ENCODE peak calls at places on chromosomes 4 and X, in eight cellular contexts. T, O, G, I, L, A, M and Z are unnamed samples. For H3K4me1, the result is how much of the 10 kb centered on the place peaks cover.

GRCh38 chr4:16067515-16067914 is 16.3 kb downstream of the PROM1 start:
- DNase-seq in T (no peak), O (peak), G (no peak), I (no peak), L (no peak), A (no peak), M (peak), Z (no peak)

GRCh38 chr4:38455092-38455855 is 208.7 kb upstream of the KLF3 start:
- DNase-seq in T (no peak), O (no peak), G (no peak), I (no peak), L (no peak), A (no peak), M (no peak), Z (no peak)

GRCh38 chr4:56466910-56467283 is 520 bp upstream of the SRP72 start:
- DNase-seq in T (no peak), O (peak), G (no peak), I (no peak), L (no peak), A (no peak), M (no peak), Z (no peak)

GRCh38 chr4:116099596-116099995 is 985.8 kb downstream of the TRAM1L1 start:
- DNase-seq in T (no peak), O (peak), G (no peak), I (no peak), L (no peak), A (no peak), M (no peak), Z (no peak)

GRCh38 chr4:187814737-187815465 is 180.7 kb upstream of the ZFP42 start:
- DNase-seq in T (no peak), O (no peak), G (no peak), I (peak), L (no peak), A (no peak), M (no peak), Z (no peak)

GRCh38 chr4:26482508-26483462 is 7.5 kb downstream of the CCKAR start:
- DNase-seq in T (no peak), O (no peak), G (no peak), I (no peak), L (no peak), A (no peak), M (no peak), Z (no peak)

GRCh38 chr4:99447079-99447478 is 11.9 kb upstream of the ADH7 start:
- DNase-seq in T (no peak), O (peak), G (no peak), I (no peak), L (no peak), A (no peak), M (peak), Z (no peak)

GRCh38 chr4:102342404-102343074 is 2.7 kb downstream of the SLC39A8 start:
- DNase-seq in T (no peak), O (no peak), G (no peak), I (no peak), L (no peak), A (no peak), M (no peak), Z (no peak)

GRCh38 chr4:186666252-186666651 is 57.4 kb downstream of the FAT1 start:
- DNase-seq in T (no peak), O (no peak), G (no peak), I (no peak), L (no peak), A (no peak), M (no peak), Z (no peak)

GRCh38 chr4:4284827-4285618 is 4.9 kb downstream of the LYAR start:
- DNase-seq in T (no peak), O (peak), G (no peak), I (no peak), L (no peak), A (no peak), M (no peak), Z (no peak)

GRCh38 chr4:86895692-86896488 is 3.7 kb upstream of the C4orf36 start:
- DNase-seq in T (no peak), O (peak), G (peak), I (no peak), L (no peak), A (no peak), M (peak), Z (no peak)

GRCh38 chr4:39357002-39357401 is 9.2 kb downstream of the RFC1 start:
- DNase-seq in T (no peak), O (no peak), G (no peak), I (no peak), L (no peak), A (no peak), M (no peak), Z (no peak)

GRCh38 chrX:135432881-135433521 is 11.3 kb downstream of the SMIM10L2A start:
- DNase-seq in T (no peak), O (no peak), G (no peak), I (no peak), L (no peak), A (no peak), M (no peak), Z (no peak)

GRCh38 chrX:137427061-137427778 is 138.7 kb upstream of the ZIC3 start:
- DNase-seq in T (no peak), O (no peak), G (no peak), I (no peak), L (no peak), A (no peak), M (no peak), Z (no peak)

GRCh38 chr4:159296061-159296460 is 193.2 kb downstream of the RAPGEF2 start:
- DNase-seq in T (no peak), O (peak), G (no peak), I (no peak), L (no peak), A (no peak), M (no peak), Z (no peak)

GRCh38 chr4:101835121-101835904 is 44.8 kb downstream of the BANK1 start:
- DNase-seq in T (no peak), O (peak), G (peak), I (no peak), L (no peak), A (peak), M (no peak), Z (peak)

GRCh38 chrX:119667111-119667928 is 25.6 kb downstream of the SEPTIN6 start:
- DNase-seq in T (no peak), O (no peak), G (no peak), I (no peak), L (no peak), A (no peak), M (no peak), Z (no peak)

GRCh38 chr4:7854697-7855370 is 84.8 kb downstream of the AFAP1 start:
- DNase-seq in T (no peak), O (no peak), G (no peak), I (no peak), L (no peak), A (peak), M (no peak), Z (no peak)

GRCh38 chrX:132909643-132910042 is 48.8 kb downstream of the HS6ST2 start:
- DNase-seq in T (no peak), O (peak), G (no peak), I (no peak), L (no peak), A (no peak), M (no peak), Z (no peak)

GRCh38 chr4:123667496-123667895 is 270.9 kb downstream of the SPRY1 start:
- DNase-seq in T (no peak), O (peak), G (no peak), I (no peak), L (no peak), A (no peak), M (no peak), Z (no peak)

GRCh38 chr4:111781611-111782010 is 363.6 kb upstream of the FAM241A start:
- DNase-seq in T (no peak), O (peak), G (no peak), I (no peak), L (no peak), A (no peak), M (peak), Z (no peak)

GRCh38 chrX:49915352-49916222 is 6.8 kb upstream of the CLCN5 start:
- DNase-seq in T (no peak), O (peak), G (peak), I (no peak), L (no peak), A (no peak), M (peak), Z (no peak)

GRCh38 chr4:145177511-145177905 is 2.9 kb downstream of the OTUD4 start:
- DNase-seq in T (no peak), O (peak), G (no peak), I (no peak), L (no peak), A (no peak), M (no peak), Z (no peak)

DNA sequence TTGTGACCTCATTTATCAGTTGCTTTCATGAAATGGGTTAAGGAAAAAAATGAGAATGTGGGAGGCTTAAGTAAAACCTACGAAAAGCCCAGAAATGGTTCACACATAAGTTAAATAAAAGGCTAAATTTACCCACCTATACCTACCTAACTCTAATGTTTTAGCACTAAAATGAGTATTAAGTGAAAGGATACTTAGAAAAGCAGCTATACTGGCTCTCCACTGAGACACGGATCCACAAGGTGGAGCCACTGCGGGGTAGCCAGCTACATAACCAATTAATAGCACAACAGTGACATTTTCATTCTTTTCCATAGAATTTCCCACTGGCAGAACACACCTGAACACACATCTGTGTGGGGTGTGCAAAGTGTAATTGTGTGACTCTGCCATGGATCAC is 101.9 kb downstream of the MAML3 start:
- DNase-seq in T (peak), O (peak), G (no peak), I (no peak), L (no peak), A (no peak), M (peak), Z (no peak)
- TF ChIP-seq CTCF in T (peak), O (peak), G (peak), I (no peak), L (no peak), A (peak), M (peak), Z (no peak)

GRCh38 chrX:68917799-68918198 is 89.0 kb downstream of the EFNB1 start:
- DNase-seq in T (no peak), O (no peak), G (no peak), I (no peak), L (no peak), A (no peak), M (no peak), Z (no peak)

GRCh38 chrX:68916891-68917290 is 88.1 kb downstream of the EFNB1 start:
- DNase-seq in T (no peak), O (no peak), G (no peak), I (no peak), L (no peak), A (no peak), M (no peak), Z (no peak)

GRCh38 chrX:68915778-68916177 is 87.0 kb downstream of the EFNB1 start:
- DNase-seq in T (no peak), O (no peak), G (no peak), I (no peak), L (no peak), A (no peak), M (no peak), Z (no peak)

GRCh38 chrX:68912113-68912980 is 83.5 kb downstream of the EFNB1 start:
- DNase-seq in T (no peak), O (no peak), G (no peak), I (no peak), L (no peak), A (no peak), M (no peak), Z (no peak)

DNA sequence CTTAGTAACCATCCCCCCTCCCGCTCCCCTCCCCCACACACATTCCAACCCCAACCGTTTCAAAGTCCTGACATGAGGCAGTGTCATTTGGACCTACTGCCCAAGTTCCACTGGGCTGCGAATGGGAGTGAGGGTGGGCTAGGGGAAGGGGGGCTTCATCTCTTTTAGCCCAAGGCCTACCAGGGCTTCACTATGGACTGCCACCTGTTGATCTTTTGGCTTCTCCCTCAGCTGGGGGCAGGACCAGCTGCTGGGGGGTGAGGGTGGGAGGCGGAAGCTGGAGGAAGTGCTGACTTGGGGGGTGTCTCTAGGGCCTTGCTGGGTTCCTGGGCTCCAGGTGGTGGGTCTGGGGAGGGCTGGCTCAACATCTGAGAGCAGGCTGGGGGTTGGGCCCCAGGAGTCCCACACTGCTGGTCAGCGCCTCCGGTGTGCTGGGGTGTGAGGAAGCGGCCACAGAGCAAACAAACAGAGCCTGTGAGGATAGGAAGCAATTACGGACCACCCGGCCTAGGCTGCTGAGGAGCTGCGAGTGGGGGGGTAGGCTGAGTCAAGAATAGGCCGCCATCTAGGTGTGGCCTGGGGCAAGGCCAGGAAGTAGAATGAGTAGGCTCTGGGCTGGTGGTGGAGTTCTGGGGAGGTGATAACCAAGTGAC is 85.6 kb downstream of the EFNB1 start:
- DNase-seq in T (no peak), O (no peak), G (no peak), I (no peak), L (no peak), A (no peak), M (no peak), Z (no peak)
- H3K4me1 ChIP-seq in T (under half), O (under half), G (under half), I (under half), L (under half), A (under half), M (under half), Z (under half)

GRCh38 chr4:151537726-151538125 is 128.8 kb downstream of the FHIP1A start:
- DNase-seq in T (no peak), O (no peak), G (no peak), I (no peak), L (no peak), A (no peak), M (no peak), Z (peak)
- H3K27ac ChIP-seq in T (no peak), O (no peak), G (no peak), I (no peak), L (no peak), A (no peak), M (no peak), Z (peak)

GRCh38 chrX:95351089-95351488 is 1333.6 kb upstream of the DIAPH2 start:
- DNase-seq in T (no peak), O (no peak), G (no peak), I (no peak), L (no peak), A (no peak), M (no peak), Z (no peak)

DNA sequence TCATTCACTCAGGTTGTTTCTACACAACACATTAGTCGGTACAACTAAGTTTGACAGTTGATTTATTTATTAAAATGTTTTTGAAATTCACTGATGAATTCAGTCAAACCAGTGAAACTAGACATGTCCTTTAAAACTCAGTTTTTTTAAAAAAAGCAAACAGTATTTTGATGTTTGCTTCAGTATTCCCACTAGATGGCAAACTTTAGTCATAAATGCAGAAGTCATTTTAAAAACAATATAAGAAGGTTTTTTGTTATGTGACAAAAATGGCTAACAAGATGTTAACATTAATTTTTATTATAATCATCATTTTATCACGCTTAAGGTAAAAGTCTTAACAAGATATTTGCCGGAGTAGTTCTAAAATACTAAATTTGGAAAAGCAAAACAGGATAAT is 1337.8 kb upstream of the DIAPH2 start:
- DNase-seq in T (no peak), O (peak), G (no peak), I (no peak), L (no peak), A (no peak), M (no peak), Z (no peak)
- TF ChIP-seq CTCF in T (peak), O (peak), G (no peak), I (no peak), L (no peak), A (no peak), M (no peak), Z (no peak)

GRCh38 chr4:158159054-158159717 is 13.6 kb downstream of the GASK1B start:
- DNase-seq in T (no peak), O (peak), G (no peak), I (no peak), L (no peak), A (no peak), M (no peak), Z (no peak)

GRCh38 chr4:158161561-158162354 is 11.1 kb downstream of the GASK1B start:
- DNase-seq in T (peak), O (peak), G (peak), I (no peak), L (no peak), A (peak), M (peak), Z (peak)

GRCh38 chr4:158157412-158157811 is 15.4 kb downstream of the GASK1B start:
- DNase-seq in T (no peak), O (no peak), G (no peak), I (no peak), L (no peak), A (no peak), M (no peak), Z (no peak)

GRCh38 chr4:158162637-158163036 is 10.2 kb downstream of the GASK1B start:
- DNase-seq in T (no peak), O (no peak), G (peak), I (no peak), L (no peak), A (no peak), M (no peak), Z (no peak)

GRCh38 chr4:158159718-158160094 is 13.1 kb downstream of the GASK1B start:
- DNase-seq in T (no peak), O (no peak), G (no peak), I (no peak), L (no peak), A (no peak), M (no peak), Z (no peak)
- H3K4me1 ChIP-seq in T (under half), O (under half), G (under half), I (under half), L (under half), A (half or more), M (under half), Z (half or more)

DNA sequence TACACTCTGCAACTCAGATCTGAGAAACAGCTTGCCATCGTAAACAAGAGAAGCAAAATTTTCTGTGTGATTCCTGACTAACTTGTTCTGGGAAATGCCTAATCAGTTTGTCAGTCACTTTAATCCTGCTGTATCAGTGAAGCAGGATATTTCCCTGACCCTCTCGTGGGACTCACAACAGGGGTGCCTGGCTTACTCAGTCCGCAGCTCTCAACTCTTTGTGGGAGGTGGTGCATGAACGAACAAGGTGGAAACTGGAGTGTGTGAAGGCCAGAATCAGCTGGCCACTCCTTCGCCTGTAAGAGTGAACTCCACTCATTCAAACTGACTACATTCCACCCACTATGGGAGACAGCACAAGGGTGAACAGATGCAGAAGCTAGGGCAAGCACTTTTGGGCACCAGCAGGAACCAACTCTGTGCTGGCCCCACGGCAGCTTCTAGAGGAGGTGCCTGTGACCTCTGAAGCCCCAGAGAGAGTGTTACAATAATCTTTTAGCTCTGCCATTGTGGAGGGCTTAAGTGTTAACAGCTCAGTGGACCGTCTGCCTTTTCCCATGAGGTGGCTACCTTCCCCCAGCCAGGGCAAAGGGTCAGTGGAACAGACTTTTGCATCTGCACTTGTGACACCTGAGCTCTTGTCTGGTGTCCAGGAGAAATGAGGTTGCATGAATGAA is 349.5 kb downstream of the FAT4 start:
- DNase-seq in T (no peak), O (no peak), G (no peak), I (no peak), L (no peak), A (no peak), M (no peak), Z (no peak)
- H3K27ac ChIP-seq in T (no peak), O (no peak), G (no peak), I (no peak), L (no peak), A (no peak), M (no peak), Z (no peak)

GRCh38 chr4:74499986-74500781 is 55.2 kb downstream of the AREG start:
- DNase-seq in T (no peak), O (no peak), G (no peak), I (no peak), L (no peak), A (no peak), M (no peak), Z (no peak)
- TF ChIP-seq CTCF in T (no peak), O (no peak), G (no peak), I (no peak), L (no peak), A (no peak), M (no peak), Z (no peak)

GRCh38 chr4:148633720-148634119 is 191.5 kb upstream of the NR3C2 start:
- DNase-seq in T (no peak), O (no peak), G (no peak), I (no peak), L (no peak), A (no peak), M (no peak), Z (no peak)

GRCh38 chr4:148634476-148634875 is 192.3 kb upstream of the NR3C2 start:
- DNase-seq in T (no peak), O (peak), G (no peak), I (no peak), L (no peak), A (no peak), M (no peak), Z (no peak)

GRCh38 chr4:148632476-148632875 is 190.3 kb upstream of the NR3C2 start:
- DNase-seq in T (no peak), O (peak), G (no peak), I (no peak), L (no peak), A (no peak), M (no peak), Z (no peak)
- H3K4me1 ChIP-seq in T (under half), O (under half), G (under half), I (under half), L (under half), A (under half), M (under half), Z (under half)